ENCODE peak calls at places on chromosome 21, in ten cellular contexts. One of them, this sample, is unnamed.

GRCh38 chr21:15224346-15225086 is 159.7 kb upstream of the NRIP1 start:
- DNase-seq in nephron progenitor cell: no peak
- DNase-seq in stimulated activated CD8-positive, alpha-beta memory T cell treated with anti-CD3 and anti-CD28 coated beads, Interleukin-4, amount 100 ng/mL, for 1 hour: no peak
- DNase-seq in activated CD4-positive, alpha-beta T cell treated with anti-CD3 and anti-CD28 coated beads, Interleukin-2, amount 50 U/mL, for 4 hours: no peak
- DNase-seq in activated effector memory CD4-positive, alpha-beta T cell treated with anti-CD3 and anti-CD28 coated beads, Interleukin-2, amount 50 U/mL, for 16 hours: no peak
- DNase-seq in neural progenitor cell: no peak
- DNase-seq in GM04504: peak; percentile 64
- DNase-seq in CD4-positive, CD25-positive, alpha-beta regulatory T cell: no peak
- DNase-seq in NCI-H510A: no peak
- DNase-seq in activated naive CD8-positive, alpha-beta T cell treated with anti-CD3 and anti-CD28 coated beads, Interleukin-2, amount 10 ng/mL, durations not matched to agents 7 days and 5 days: no peak
- DNase-seq in this sample: peak; percentile 89

GRCh38 chr21:9753943-9754342 is 767.4 kb upstream of the TPTE start:
- DNase-seq in nephron progenitor cell: no peak
- DNase-seq in stimulated activated CD8-positive, alpha-beta memory T cell treated with anti-CD3 and anti-CD28 coated beads, Interleukin-4, amount 100 ng/mL, for 1 hour: no peak
- DNase-seq in activated CD4-positive, alpha-beta T cell treated with anti-CD3 and anti-CD28 coated beads, Interleukin-2, amount 50 U/mL, for 4 hours: no peak
- DNase-seq in activated effector memory CD4-positive, alpha-beta T cell treated with anti-CD3 and anti-CD28 coated beads, Interleukin-2, amount 50 U/mL, for 16 hours: no peak
- DNase-seq in neural progenitor cell: no peak
- DNase-seq in GM04504: no peak
- DNase-seq in CD4-positive, CD25-positive, alpha-beta regulatory T cell: no peak
- DNase-seq in NCI-H510A: no peak
- DNase-seq in activated naive CD8-positive, alpha-beta T cell treated with anti-CD3 and anti-CD28 coated beads, Interleukin-2, amount 10 ng/mL, durations not matched to agents 7 days and 5 days: no peak
- DNase-seq in this sample: no peak

GRCh38 chr21:15742052-15742451 is 12.3 kb downstream of the USP25 start:
- DNase-seq in nephron progenitor cell: no peak
- DNase-seq in stimulated activated CD8-positive, alpha-beta memory T cell treated with anti-CD3 and anti-CD28 coated beads, Interleukin-4, amount 100 ng/mL, for 1 hour: no peak
- DNase-seq in activated CD4-positive, alpha-beta T cell treated with anti-CD3 and anti-CD28 coated beads, Interleukin-2, amount 50 U/mL, for 4 hours: no peak
- DNase-seq in activated effector memory CD4-positive, alpha-beta T cell treated with anti-CD3 and anti-CD28 coated beads, Interleukin-2, amount 50 U/mL, for 16 hours: no peak
- DNase-seq in neural progenitor cell: peak; percentile 15
- DNase-seq in GM04504: no peak
- DNase-seq in CD4-positive, CD25-positive, alpha-beta regulatory T cell: no peak
- DNase-seq in NCI-H510A: no peak
- DNase-seq in activated naive CD8-positive, alpha-beta T cell treated with anti-CD3 and anti-CD28 coated beads, Interleukin-2, amount 10 ng/mL, durations not matched to agents 7 days and 5 days: no peak
- DNase-seq in this sample: no peak

GRCh38 chr21:45450741-45451740 is 46.1 kb downstream of the COL18A1 start:
- DNase-seq in nephron progenitor cell: no peak
- DNase-seq in stimulated activated CD8-positive, alpha-beta memory T cell treated with anti-CD3 and anti-CD28 coated beads, Interleukin-4, amount 100 ng/mL, for 1 hour: no peak
- DNase-seq in activated CD4-positive, alpha-beta T cell treated with anti-CD3 and anti-CD28 coated beads, Interleukin-2, amount 50 U/mL, for 4 hours: no peak
- DNase-seq in activated effector memory CD4-positive, alpha-beta T cell treated with anti-CD3 and anti-CD28 coated beads, Interleukin-2, amount 50 U/mL, for 16 hours: no peak
- DNase-seq in neural progenitor cell: no peak
- DNase-seq in GM04504: no peak
- DNase-seq in CD4-positive, CD25-positive, alpha-beta regulatory T cell: no peak
- DNase-seq in NCI-H510A: no peak
- DNase-seq in activated naive CD8-positive, alpha-beta T cell treated with anti-CD3 and anti-CD28 coated beads, Interleukin-2, amount 10 ng/mL, durations not matched to agents 7 days and 5 days: no peak
- DNase-seq in this sample: no peak

GRCh38 chr21:46454142-46454541 is 4.5 kb upstream of the DIP2A start:
- DNase-seq in nephron progenitor cell: no peak
- DNase-seq in stimulated activated CD8-positive, alpha-beta memory T cell treated with anti-CD3 and anti-CD28 coated beads, Interleukin-4, amount 100 ng/mL, for 1 hour: no peak
- DNase-seq in activated CD4-positive, alpha-beta T cell treated with anti-CD3 and anti-CD28 coated beads, Interleukin-2, amount 50 U/mL, for 4 hours: no peak
- DNase-seq in activated effector memory CD4-positive, alpha-beta T cell treated with anti-CD3 and anti-CD28 coated beads, Interleukin-2, amount 50 U/mL, for 16 hours: no peak
- DNase-seq in neural progenitor cell: no peak
- DNase-seq in GM04504: no peak
- DNase-seq in CD4-positive, CD25-positive, alpha-beta regulatory T cell: no peak
- DNase-seq in NCI-H510A: no peak
- DNase-seq in activated naive CD8-positive, alpha-beta T cell treated with anti-CD3 and anti-CD28 coated beads, Interleukin-2, amount 10 ng/mL, durations not matched to agents 7 days and 5 days: no peak
- DNase-seq in this sample: no peak

GRCh38 chr21:31553926-31554325 is 105.6 kb upstream of the SOD1 start:
- DNase-seq in nephron progenitor cell: no peak
- DNase-seq in stimulated activated CD8-positive, alpha-beta memory T cell treated with anti-CD3 and anti-CD28 coated beads, Interleukin-4, amount 100 ng/mL, for 1 hour: no peak
- DNase-seq in activated CD4-positive, alpha-beta T cell treated with anti-CD3 and anti-CD28 coated beads, Interleukin-2, amount 50 U/mL, for 4 hours: no peak
- DNase-seq in activated effector memory CD4-positive, alpha-beta T cell treated with anti-CD3 and anti-CD28 coated beads, Interleukin-2, amount 50 U/mL, for 16 hours: no peak
- DNase-seq in neural progenitor cell: no peak
- DNase-seq in GM04504: no peak
- DNase-seq in CD4-positive, CD25-positive, alpha-beta regulatory T cell: no peak
- DNase-seq in NCI-H510A: no peak
- DNase-seq in activated naive CD8-positive, alpha-beta T cell treated with anti-CD3 and anti-CD28 coated beads, Interleukin-2, amount 10 ng/mL, durations not matched to agents 7 days and 5 days: no peak
- DNase-seq in this sample: no peak

GRCh38 chr21:19541612-19542011 is 1138.0 kb upstream of the TMPRSS15 start:
- DNase-seq in nephron progenitor cell: no peak
- DNase-seq in stimulated activated CD8-positive, alpha-beta memory T cell treated with anti-CD3 and anti-CD28 coated beads, Interleukin-4, amount 100 ng/mL, for 1 hour: no peak
- DNase-seq in activated CD4-positive, alpha-beta T cell treated with anti-CD3 and anti-CD28 coated beads, Interleukin-2, amount 50 U/mL, for 4 hours: no peak
- DNase-seq in activated effector memory CD4-positive, alpha-beta T cell treated with anti-CD3 and anti-CD28 coated beads, Interleukin-2, amount 50 U/mL, for 16 hours: no peak
- DNase-seq in neural progenitor cell: no peak
- DNase-seq in GM04504: no peak
- DNase-seq in CD4-positive, CD25-positive, alpha-beta regulatory T cell: no peak
- DNase-seq in NCI-H510A: no peak
- DNase-seq in activated naive CD8-positive, alpha-beta T cell treated with anti-CD3 and anti-CD28 coated beads, Interleukin-2, amount 10 ng/mL, durations not matched to agents 7 days and 5 days: no peak
- DNase-seq in this sample: no peak

GRCh38 chr21:32329776-32330175 is 31.1 kb downstream of the MRAP start:
- DNase-seq in nephron progenitor cell: no peak
- DNase-seq in stimulated activated CD8-positive, alpha-beta memory T cell treated with anti-CD3 and anti-CD28 coated beads, Interleukin-4, amount 100 ng/mL, for 1 hour: no peak
- DNase-seq in activated CD4-positive, alpha-beta T cell treated with anti-CD3 and anti-CD28 coated beads, Interleukin-2, amount 50 U/mL, for 4 hours: no peak
- DNase-seq in activated effector memory CD4-positive, alpha-beta T cell treated with anti-CD3 and anti-CD28 coated beads, Interleukin-2, amount 50 U/mL, for 16 hours: no peak
- DNase-seq in neural progenitor cell: no peak
- DNase-seq in GM04504: peak; percentile 44
- DNase-seq in CD4-positive, CD25-positive, alpha-beta regulatory T cell: no peak
- DNase-seq in NCI-H510A: no peak
- DNase-seq in activated naive CD8-positive, alpha-beta T cell treated with anti-CD3 and anti-CD28 coated beads, Interleukin-2, amount 10 ng/mL, durations not matched to agents 7 days and 5 days: no peak
- DNase-seq in this sample: no peak

GRCh38 chr21:38798481-38798882 is 7.2 kb upstream of the ETS2 start:
- DNase-seq in nephron progenitor cell: no peak
- DNase-seq in stimulated activated CD8-positive, alpha-beta memory T cell treated with anti-CD3 and anti-CD28 coated beads, Interleukin-4, amount 100 ng/mL, for 1 hour: no peak
- DNase-seq in activated CD4-positive, alpha-beta T cell treated with anti-CD3 and anti-CD28 coated beads, Interleukin-2, amount 50 U/mL, for 4 hours: no peak
- DNase-seq in activated effector memory CD4-positive, alpha-beta T cell treated with anti-CD3 and anti-CD28 coated beads, Interleukin-2, amount 50 U/mL, for 16 hours: no peak
- DNase-seq in neural progenitor cell: no peak
- DNase-seq in GM04504: no peak
- DNase-seq in CD4-positive, CD25-positive, alpha-beta regulatory T cell: no peak
- DNase-seq in NCI-H510A: no peak
- DNase-seq in activated naive CD8-positive, alpha-beta T cell treated with anti-CD3 and anti-CD28 coated beads, Interleukin-2, amount 10 ng/mL, durations not matched to agents 7 days and 5 days: no peak
- DNase-seq in this sample: no peak

GRCh38 chr21:45882641-45883040 is 98.9 kb upstream of the COL6A1 start:
- DNase-seq in nephron progenitor cell: no peak
- DNase-seq in stimulated activated CD8-positive, alpha-beta memory T cell treated with anti-CD3 and anti-CD28 coated beads, Interleukin-4, amount 100 ng/mL, for 1 hour: no peak
- DNase-seq in activated CD4-positive, alpha-beta T cell treated with anti-CD3 and anti-CD28 coated beads, Interleukin-2, amount 50 U/mL, for 4 hours: no peak
- DNase-seq in activated effector memory CD4-positive, alpha-beta T cell treated with anti-CD3 and anti-CD28 coated beads, Interleukin-2, amount 50 U/mL, for 16 hours: peak; percentile 33
- DNase-seq in neural progenitor cell: no peak
- DNase-seq in GM04504: no peak
- DNase-seq in CD4-positive, CD25-positive, alpha-beta regulatory T cell: no peak
- DNase-seq in NCI-H510A: no peak
- DNase-seq in activated naive CD8-positive, alpha-beta T cell treated with anti-CD3 and anti-CD28 coated beads, Interleukin-2, amount 10 ng/mL, durations not matched to agents 7 days and 5 days: no peak
- DNase-seq in this sample: no peak

GRCh38 chr21:19507682-19508260 is 1104.2 kb upstream of the TMPRSS15 start:
- DNase-seq in nephron progenitor cell: no peak
- DNase-seq in stimulated activated CD8-positive, alpha-beta memory T cell treated with anti-CD3 and anti-CD28 coated beads, Interleukin-4, amount 100 ng/mL, for 1 hour: no peak
- DNase-seq in activated CD4-positive, alpha-beta T cell treated with anti-CD3 and anti-CD28 coated beads, Interleukin-2, amount 50 U/mL, for 4 hours: no peak
- DNase-seq in activated effector memory CD4-positive, alpha-beta T cell treated with anti-CD3 and anti-CD28 coated beads, Interleukin-2, amount 50 U/mL, for 16 hours: no peak
- DNase-seq in neural progenitor cell: peak; percentile 31
- DNase-seq in GM04504: no peak
- DNase-seq in CD4-positive, CD25-positive, alpha-beta regulatory T cell: no peak
- DNase-seq in NCI-H510A: no peak
- DNase-seq in activated naive CD8-positive, alpha-beta T cell treated with anti-CD3 and anti-CD28 coated beads, Interleukin-2, amount 10 ng/mL, durations not matched to agents 7 days and 5 days: no peak
- DNase-seq in this sample: peak; percentile 13

GRCh38 chr21:31557421-31557955 is 102.0 kb upstream of the SOD1 start:
- DNase-seq in nephron progenitor cell: peak; percentile 70
- DNase-seq in stimulated activated CD8-positive, alpha-beta memory T cell treated with anti-CD3 and anti-CD28 coated beads, Interleukin-4, amount 100 ng/mL, for 1 hour: no peak
- DNase-seq in activated CD4-positive, alpha-beta T cell treated with anti-CD3 and anti-CD28 coated beads, Interleukin-2, amount 50 U/mL, for 4 hours: peak; percentile 10
- DNase-seq in activated effector memory CD4-positive, alpha-beta T cell treated with anti-CD3 and anti-CD28 coated beads, Interleukin-2, amount 50 U/mL, for 16 hours: peak; percentile 67
- DNase-seq in neural progenitor cell: peak; percentile 72
- DNase-seq in GM04504: no peak
- DNase-seq in CD4-positive, CD25-positive, alpha-beta regulatory T cell: no peak
- DNase-seq in NCI-H510A: peak; percentile 29
- DNase-seq in activated naive CD8-positive, alpha-beta T cell treated with anti-CD3 and anti-CD28 coated beads, Interleukin-2, amount 10 ng/mL, durations not matched to agents 7 days and 5 days: peak; percentile 60
- DNase-seq in this sample: no peak

GRCh38 chr21:28615276-28615675 is 377.4 kb downstream of the LTN1 start:
- DNase-seq in nephron progenitor cell: no peak
- DNase-seq in stimulated activated CD8-positive, alpha-beta memory T cell treated with anti-CD3 and anti-CD28 coated beads, Interleukin-4, amount 100 ng/mL, for 1 hour: no peak
- DNase-seq in activated CD4-positive, alpha-beta T cell treated with anti-CD3 and anti-CD28 coated beads, Interleukin-2, amount 50 U/mL, for 4 hours: no peak
- DNase-seq in activated effector memory CD4-positive, alpha-beta T cell treated with anti-CD3 and anti-CD28 coated beads, Interleukin-2, amount 50 U/mL, for 16 hours: no peak
- DNase-seq in neural progenitor cell: peak; percentile 5
- DNase-seq in GM04504: no peak
- DNase-seq in CD4-positive, CD25-positive, alpha-beta regulatory T cell: no peak
- DNase-seq in NCI-H510A: no peak
- DNase-seq in activated naive CD8-positive, alpha-beta T cell treated with anti-CD3 and anti-CD28 coated beads, Interleukin-2, amount 10 ng/mL, durations not matched to agents 7 days and 5 days: no peak
- DNase-seq in this sample: no peak

GRCh38 chr21:14560139-14560538 is 14.0 kb upstream of the SAMSN1 start:
- DNase-seq in nephron progenitor cell: no peak
- DNase-seq in stimulated activated CD8-positive, alpha-beta memory T cell treated with anti-CD3 and anti-CD28 coated beads, Interleukin-4, amount 100 ng/mL, for 1 hour: no peak
- DNase-seq in activated CD4-positive, alpha-beta T cell treated with anti-CD3 and anti-CD28 coated beads, Interleukin-2, amount 50 U/mL, for 4 hours: no peak
- DNase-seq in activated effector memory CD4-positive, alpha-beta T cell treated with anti-CD3 and anti-CD28 coated beads, Interleukin-2, amount 50 U/mL, for 16 hours: no peak
- DNase-seq in neural progenitor cell: no peak
- DNase-seq in GM04504: no peak
- DNase-seq in CD4-positive, CD25-positive, alpha-beta regulatory T cell: no peak
- DNase-seq in NCI-H510A: no peak
- DNase-seq in activated naive CD8-positive, alpha-beta T cell treated with anti-CD3 and anti-CD28 coated beads, Interleukin-2, amount 10 ng/mL, durations not matched to agents 7 days and 5 days: no peak
- DNase-seq in this sample: no peak

This sample was measured in fibroblast of the conjunctiva.